ENCODE peak calls at places on chromosomes 11 and 22, in seven cellular contexts. Q, O, K, B, L, X and D are unnamed samples.

GRCh38 chr11:47325271-47326041 is 27.0 kb downstream of the MYBPC3 start:
- DNase-seq in Q (no peak), O (no peak), K (no peak), B (no peak), L (no peak), X (no peak), D (no peak)

GRCh38 chr11:69640260-69640994 is 529 bp upstream of the CCND1 start:
- DNase-seq in Q (peak), O (no peak), K (no peak), B (no peak), L (no peak), X (no peak), D (peak)

GRCh38 chr11:46426233-46426991 is 34.8 kb upstream of the CHRM4 start:
- DNase-seq in Q (no peak), O (no peak), K (no peak), B (no peak), L (no peak), X (no peak), D (no peak)

GRCh38 chr22:20586403-20586745 is 79.0 kb downstream of the MED15 start:
- DNase-seq in Q (no peak), O (no peak), K (no peak), B (no peak), L (no peak), X (no peak), D (no peak)

GRCh38 chr22:50299724-50300619 is 7.5 kb downstream of the PLXNB2 start:
- DNase-seq in Q (no peak), O (no peak), K (no peak), B (no peak), L (no peak), X (no peak), D (no peak)

GRCh38 chr11:10405858-10406592 is 49.0 kb upstream of the AMPD3 start:
- DNase-seq in Q (peak), O (peak), K (peak), B (peak), L (peak), X (peak), D (peak)

GRCh38 chr11:78419327-78419726 is 1.7 kb upstream of the GAB2 start:
- DNase-seq in Q (peak), O (no peak), K (peak), B (no peak), L (peak), X (peak), D (peak)

GRCh38 chr11:47577460-47578041 is 1.2 kb downstream of the KBTBD4 start:
- DNase-seq in Q (no peak), O (no peak), K (no peak), B (no peak), L (no peak), X (no peak), D (no peak)

GRCh38 chr11:20116825-20117224 is 43.5 kb downstream of the DBX1 start:
- DNase-seq in Q (no peak), O (no peak), K (no peak), B (no peak), L (no peak), X (no peak), D (no peak)

GRCh38 chr22:22857607-22858558 is 29.7 kb upstream of the IGLL5 start:
- DNase-seq in Q (no peak), O (no peak), K (no peak), B (no peak), L (no peak), X (no peak), D (no peak)

GRCh38 chr22:25645964-25646363 is 81.5 kb downstream of the GRK3 start:
- DNase-seq in Q (no peak), O (no peak), K (no peak), B (no peak), L (no peak), X (no peak), D (no peak)